ENCODE peak calls at places on chromosome X, in six cellular contexts. L is right cardiac atrium, O is esophagus muscularis mucosa, V is left ventricle myocardium inferior, F is GM12878, Z is left lung. W is an unnamed sample. For H3K9me3 and H3K27me3, the result is how much of the 10 kb centered on the place peaks cover.

GRCh38 chrX:46029777-46030176 is 515.4 kb downstream of the ZNF674 start:
- DNase-seq in L (no peak), O (no peak), V (no peak), F (no peak), Z (no peak), W (no peak)

GRCh38 chrX:10173331-10173900 is 16.6 kb downstream of the CLCN4 start:
- DNase-seq in L (no peak), O (no peak), V (no peak), F (no peak), Z (peak), W (peak)

GRCh38 chrX:134718329-134719317 is 60.4 kb upstream of the PLAC1 start:
- DNase-seq in L (no peak), O (no peak), V (no peak), F (peak), Z (peak), W (peak)

GRCh38 chrX:144918936-144919335 is 328.4 kb upstream of the SPANXN1 start:
- DNase-seq in L (no peak), O (no peak), V (no peak), F (no peak), Z (no peak), W (no peak)

GRCh38 chrX:53930513-53931380 is 113.5 kb downstream of the PHF8 start:
- DNase-seq in L (no peak), O (no peak), V (no peak), F (no peak), Z (no peak), W (no peak)

GRCh38 chrX:41180194-41180902 is 95.1 kb downstream of the USP9X start:
- DNase-seq in L (no peak), O (no peak), V (no peak), F (peak), Z (peak), W (peak)

GRCh38 chrX:15299945-15300851 is 15.2 kb downstream of the ASB11 start:
- DNase-seq in L (no peak), O (no peak), V (no peak), F (no peak), Z (no peak), W (no peak)

GRCh38 chrX:39309018-39309620 is 507.9 kb downstream of the MID1IP1 start:
- DNase-seq in L (no peak), O (no peak), V (no peak), F (no peak), Z (no peak), W (no peak)

GRCh38 chrX:18098704-18099103 is 122.0 kb downstream of the BEND2 start:
- DNase-seq in L (peak), O (no peak), V (peak), F (no peak), Z (no peak), W (no peak)

GRCh38 chrX:40299028-40299479 is 201.3 kb upstream of the BCOR start:
- DNase-seq in L (no peak), O (no peak), V (no peak), F (no peak), Z (no peak), W (no peak)

GRCh38 chrX:12896935-12897334 is 9.5 kb upstream of the TLR8 start:
- DNase-seq in L (no peak), O (no peak), V (no peak), F (no peak), Z (no peak), W (no peak)

GRCh38 chrX:12898073-12898472 is 8.3 kb upstream of the TLR8 start:
- DNase-seq in L (no peak), O (no peak), V (no peak), F (no peak), Z (no peak), W (no peak)

GRCh38 chrX:12899506-12899905 is 6.9 kb upstream of the TLR8 start:
- DNase-seq in L (no peak), O (no peak), V (no peak), F (no peak), Z (no peak), W (no peak)

GRCh38 chrX:12894074-12894691 is 12.2 kb upstream of the TLR8 start:
- DNase-seq in L (no peak), O (no peak), V (peak), F (no peak), Z (no peak), W (no peak)

DNA sequence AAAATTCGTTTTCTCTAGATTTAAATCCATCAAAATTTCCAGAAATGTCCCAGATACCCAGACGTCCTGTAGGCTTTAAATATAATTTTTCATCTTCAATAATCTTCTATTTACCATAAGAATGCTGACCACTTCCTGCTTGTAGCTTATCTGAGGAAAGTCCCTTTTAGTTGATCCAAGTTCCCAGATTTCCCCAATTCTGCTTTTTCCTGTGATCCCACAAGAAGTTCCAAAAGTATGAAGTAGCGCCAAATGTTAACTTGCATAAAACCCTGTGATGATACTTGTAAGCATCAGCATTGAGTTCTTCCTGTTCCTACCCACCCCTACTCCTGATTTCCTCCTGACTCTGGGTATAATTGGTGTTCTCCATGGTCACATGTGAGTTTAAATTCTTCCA is 10.6 kb upstream of the TLR8 start:
- DNase-seq in L (no peak), O (no peak), V (no peak), F (no peak), Z (no peak), W (no peak)
- H3K4me3 ChIP-seq in L (no peak), O (no peak), V (no peak), F (no peak), Z (no peak), W (no peak)

GRCh38 chrX:44896566-44897186 is 23.7 kb downstream of the KDM6A start:
- DNase-seq in L (no peak), O (no peak), V (no peak), F (no peak), Z (no peak), W (no peak)
- H3K9me3 ChIP-seq in L (under half), O (under half), V (under half), F (under half), Z (under half), W (under half)

GRCh38 chrX:151151668-151152267 is 24.6 kb upstream of the GPR50 start:
- DNase-seq in L (no peak), O (no peak), V (no peak), F (no peak), Z (no peak), W (no peak)
- H3K27me3 ChIP-seq in L (under half), O (under half), V (under half), F (under half), Z (under half), W (under half)

GRCh38 chrX:103275947-103276567 is 493 bp downstream of the TCEAL5 start:
- DNase-seq in L (peak), O (no peak), V (no peak), F (no peak), Z (no peak), W (no peak)
- H3K4me3 ChIP-seq in L (peak), O (peak), V (peak), F (no peak), Z (no peak), W (no peak)

GRCh38 chrX:1292581-1293310 is 24.1 kb downstream of the CSF2RA start:
- DNase-seq in L (no peak), O (no peak), V (no peak), F (no peak), Z (no peak), W (no peak)

GRCh38 chrX:1289535-1289934 is 20.9 kb downstream of the CSF2RA start:
- DNase-seq in L (no peak), O (no peak), V (no peak), F (no peak), Z (no peak), W (no peak)

GRCh38 chrX:1295550-1295949 is 26.9 kb downstream of the CSF2RA start:
- DNase-seq in L (no peak), O (no peak), V (no peak), F (no peak), Z (no peak), W (no peak)

GRCh38 chrX:1294301-1295067 is 25.9 kb downstream of the CSF2RA start:
- DNase-seq in L (no peak), O (no peak), V (no peak), F (no peak), Z (no peak), W (no peak)

DNA sequence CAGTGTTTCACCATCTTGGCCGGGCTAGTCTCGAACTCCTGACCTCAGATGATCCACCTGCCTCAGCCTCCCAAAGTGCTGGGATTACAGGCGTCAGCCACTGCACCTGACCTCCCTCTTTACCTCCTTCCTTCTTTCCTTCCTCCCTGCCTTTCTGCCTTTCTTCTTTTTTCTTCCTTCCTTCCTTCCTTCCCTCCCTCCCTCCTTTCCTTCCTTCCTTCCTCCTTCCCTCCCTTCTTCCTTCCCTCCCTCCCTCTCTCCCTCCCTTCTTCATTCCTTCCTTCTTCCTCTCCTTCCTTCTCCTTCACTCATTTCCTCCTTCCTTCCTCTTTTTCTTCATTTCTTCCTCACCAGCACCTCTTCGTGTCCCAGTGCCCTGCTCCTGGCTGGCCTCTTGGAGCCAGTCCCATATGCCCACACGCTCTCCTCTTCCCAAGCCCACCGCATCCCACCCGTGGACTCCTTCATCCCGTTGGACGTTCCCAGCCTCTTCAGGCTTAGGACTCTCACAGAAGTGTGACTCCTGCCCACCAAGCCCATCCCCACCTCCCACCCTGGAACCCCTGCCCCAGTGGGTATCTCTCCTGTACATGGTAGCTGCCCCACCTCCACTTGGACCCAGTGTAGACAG is 22.6 kb downstream of the CSF2RA start:
- DNase-seq in L (no peak), O (no peak), V (no peak), F (no peak), Z (no peak), W (no peak)
- H3K9me3 ChIP-seq in L (under half), O (under half), V (under half), F (under half), Z (under half), W (under half)

GRCh38 chrX:131067846-131068745 is 9.9 kb downstream of the ARHGAP36 start:
- DNase-seq in L (no peak), O (no peak), V (no peak), F (no peak), Z (no peak), W (no peak)
- H3K27me3 ChIP-seq in L (under half), O (under half), V (half or more), F (under half), Z (under half), W (under half)